ENCODE peak calls at places on chromosomes 12 and 14, in four cellular contexts. S is endothelial cell; Y is mesothelial cell of epicardium; M is stimulated activated naive CD8-positive, alpha-beta T cell treated with anti-CD3 and anti-CD28 coated beads, Interleukin-15, Interleukin-2, amounts not matched to agents 100 U/mL and 50 U/mL, for 24 hours. P is an unnamed sample.

GRCh38 chr12:120066341-120066740 is 50.2 kb downstream of the RAB35 start:
- DNase-seq in S (no peak), Y (no peak), M (no peak), P (no peak)

GRCh38 chr14:92903359-92903758 is 19.6 kb upstream of the CHGA start:
- DNase-seq in S (no peak), Y (no peak), M (peak; percentile 32), P (no peak)

GRCh38 chr14:24172261-24172860 is 481 bp downstream of the REC8 start:
- DNase-seq in S (no peak), Y (no peak), M (no peak), P (no peak)

GRCh38 chr12:38648813-38649212 is 256.6 kb downstream of the CPNE8 start:
- DNase-seq in S (no peak), Y (no peak), M (no peak), P (no peak)

GRCh38 chr14:53842938-53843337 is 113.7 kb downstream of the BMP4 start:
- DNase-seq in S (no peak), Y (no peak), M (no peak), P (no peak)

GRCh38 chr14:67477926-67478915 is 10.3 kb downstream of the TMEM229B start:
- DNase-seq in S (no peak), Y (no peak), M (no peak), P (no peak)

GRCh38 chr12:121916719-121917118 is 1.7 kb upstream of the CFAP251 start:
- DNase-seq in S (peak; percentile 35), Y (no peak), M (no peak), P (no peak)

GRCh38 chr12:113980537-113981337 is 14.6 kb upstream of the RBM19 start:
- DNase-seq in S (peak; percentile 55), Y (no peak), M (peak; percentile 27), P (peak; percentile 11)

GRCh38 chr14:57847096-57847495 is 18.8 kb downstream of the SLC35F4 start:
- DNase-seq in S (no peak), Y (no peak), M (no peak), P (no peak)

GRCh38 chr14:64645220-64645891 is 58.9 kb upstream of the PLEKHG3 start:
- DNase-seq in S (peak; percentile 22), Y (no peak), M (no peak), P (no peak)

GRCh38 chr12:94535614-94535932 is 75.9 kb upstream of the CEP83 start:
- DNase-seq in S (no peak), Y (no peak), M (no peak), P (no peak)

GRCh38 chr12:43762596-43762995 is 3.8 kb downstream of the IRAK4 start:
- DNase-seq in S (no peak), Y (no peak), M (no peak), P (no peak)

GRCh38 chr14:50917449-50917848 is 26.8 kb downstream of the PYGL start:
- DNase-seq in S (no peak), Y (no peak), M (no peak), P (no peak)

GRCh38 chr14:22474730-22475351 is 114.2 kb downstream of the DAD1 start:
- DNase-seq in S (no peak), Y (no peak), M (no peak), P (no peak)